ENCODE peak calls at places on chromosomes 16 and 17, in six cellular contexts. One of them, this sample, is unnamed.

GRCh38 chr17:83005639-83006038 is 73.8 kb upstream of the METRNL start:
- DNase-seq in mesendoderm: no peak
- DNase-seq in neuronal stem cell: no peak
- DNase-seq in mesenchymal stem cell: no peak
- DNase-seq in H1: no peak
- DNase-seq in IMR-90: no peak
- DNase-seq in this sample: no peak

GRCh38 chr16:66551788-66552287 is 538 bp upstream of the CKLF start:
- DNase-seq in mesendoderm: no peak
- DNase-seq in neuronal stem cell: no peak
- DNase-seq in H1: no peak
- DNase-seq in mesenchymal stem cell: no peak
- DNase-seq in IMR-90: no peak
- DNase-seq in this sample: no peak

GRCh38 chr17:17497065-17497844 is 1.1 kb upstream of the RASD1 start:
- DNase-seq in neuronal stem cell: no peak
- DNase-seq in H1: no peak
- DNase-seq in mesendoderm: no peak
- DNase-seq in IMR-90: no peak
- DNase-seq in mesenchymal stem cell: no peak
- DNase-seq in this sample: peak

GRCh38 chr17:75024686-75025397 is 12.4 kb downstream of the MRPL58 start:
- DNase-seq in IMR-90: no peak
- DNase-seq in H1: no peak
- DNase-seq in mesendoderm: no peak
- DNase-seq in mesenchymal stem cell: no peak
- DNase-seq in neuronal stem cell: no peak
- DNase-seq in this sample: no peak

GRCh38 chr16:391885-392335 is 5.1 kb upstream of the NME4 start:
- DNase-seq in IMR-90: peak
- DNase-seq in mesenchymal stem cell: peak
- DNase-seq in mesendoderm: peak
- DNase-seq in neuronal stem cell: no peak
- DNase-seq in H1: peak
- DNase-seq in this sample: peak

GRCh38 chr16:29816694-29817441 is 916 bp downstream of the PAGR1 start:
- DNase-seq in IMR-90: peak
- DNase-seq in mesenchymal stem cell: peak
- DNase-seq in neuronal stem cell: no peak
- DNase-seq in H1: peak
- DNase-seq in mesendoderm: peak
- DNase-seq in this sample: peak

GRCh38 chr16:27950488-27950887 is 113.0 kb downstream of the GSG1L start:
- DNase-seq in neuronal stem cell: no peak
- DNase-seq in H1: no peak
- DNase-seq in IMR-90: no peak
- DNase-seq in mesenchymal stem cell: no peak
- DNase-seq in mesendoderm: no peak
- DNase-seq in this sample: no peak

GRCh38 chr16:50478773-50479149 is 69.4 kb upstream of the NKD1 start:
- DNase-seq in IMR-90: no peak
- DNase-seq in H1: no peak
- DNase-seq in neuronal stem cell: no peak
- DNase-seq in mesendoderm: no peak
- DNase-seq in mesenchymal stem cell: no peak
- DNase-seq in this sample: no peak

GRCh38 chr16:17389392-17389791 is 81.4 kb downstream of the XYLT1 start:
- DNase-seq in mesenchymal stem cell: no peak
- DNase-seq in mesendoderm: no peak
- DNase-seq in neuronal stem cell: no peak
- DNase-seq in H1: no peak
- DNase-seq in IMR-90: peak
- DNase-seq in this sample: peak

GRCh38 chr17:29592850-29593545 is at the start of gene ANKRD13B:
- DNase-seq in mesenchymal stem cell: no peak
- DNase-seq in neuronal stem cell: no peak
- DNase-seq in IMR-90: no peak
- DNase-seq in mesendoderm: no peak
- DNase-seq in H1: peak
- DNase-seq in this sample: peak

GRCh38 chr16:51565149-51565548 is 414.1 kb upstream of the SALL1 start:
- DNase-seq in neuronal stem cell: no peak
- DNase-seq in IMR-90: no peak
- DNase-seq in H1: no peak
- DNase-seq in mesenchymal stem cell: no peak
- DNase-seq in mesendoderm: no peak
- DNase-seq in this sample: no peak

GRCh38 chr16:1183235-1183907 is 30.5 kb downstream of the CACNA1H start:
- DNase-seq in IMR-90: peak
- DNase-seq in mesendoderm: peak
- DNase-seq in H1: no peak
- DNase-seq in neuronal stem cell: no peak
- DNase-seq in mesenchymal stem cell: peak
- DNase-seq in this sample: peak

GRCh38 chr17:18250259-18250658 is 8.3 kb downstream of the FLII start:
- DNase-seq in neuronal stem cell: no peak
- DNase-seq in mesenchymal stem cell: no peak
- DNase-seq in H1: no peak
- DNase-seq in mesendoderm: no peak
- DNase-seq in IMR-90: no peak
- DNase-seq in this sample: peak

GRCh38 chr17:16444258-16444886 is 29.0 kb downstream of the TRPV2 start:
- DNase-seq in mesenchymal stem cell: no peak
- DNase-seq in IMR-90: no peak
- DNase-seq in mesendoderm: peak
- DNase-seq in H1: no peak
- DNase-seq in neuronal stem cell: no peak
- DNase-seq in this sample: no peak

GRCh38 chr17:58325976-58326468 is 2.6 kb downstream of the TSPOAP1 start:
- DNase-seq in IMR-90: no peak
- DNase-seq in mesendoderm: peak
- DNase-seq in neuronal stem cell: no peak
- DNase-seq in mesenchymal stem cell: no peak
- DNase-seq in H1: no peak
- DNase-seq in this sample: no peak

GRCh38 chr16:4297480-4297879 is 18.4 kb upstream of the GLIS2 start:
- DNase-seq in IMR-90: no peak
- DNase-seq in H1: no peak
- DNase-seq in mesendoderm: no peak
- DNase-seq in mesenchymal stem cell: no peak
- DNase-seq in neuronal stem cell: no peak
- DNase-seq in this sample: no peak

GRCh38 chr17:56110463-56111138 is 42.7 kb upstream of the ANKFN1 start:
- DNase-seq in IMR-90: no peak
- DNase-seq in mesenchymal stem cell: no peak
- DNase-seq in H1: no peak
- DNase-seq in mesendoderm: no peak
- DNase-seq in neuronal stem cell: no peak
- DNase-seq in this sample: no peak

GRCh38 chr17:44359001-44359400 is 4.7 kb downstream of the FAM171A2 start:
- DNase-seq in mesenchymal stem cell: no peak
- DNase-seq in H1: no peak
- DNase-seq in IMR-90: no peak
- DNase-seq in neuronal stem cell: no peak
- DNase-seq in mesendoderm: no peak
- DNase-seq in this sample: no peak

GRCh38 chr17:79925242-79925957 is 86.2 kb upstream of the CBX4 start:
- DNase-seq in IMR-90: peak
- DNase-seq in H1: no peak
- DNase-seq in mesenchymal stem cell: no peak
- DNase-seq in mesendoderm: no peak
- DNase-seq in neuronal stem cell: no peak
- DNase-seq in this sample: no peak

GRCh38 chr16:52069866-52070265 is 477.1 kb downstream of the TOX3 start:
- DNase-seq in mesendoderm: peak
- DNase-seq in H1: peak
- DNase-seq in neuronal stem cell: peak
- DNase-seq in IMR-90: peak
- DNase-seq in mesenchymal stem cell: peak
- DNase-seq in this sample: peak

GRCh38 chr16:57591870-57592485 is 36.5 kb upstream of the ADGRG1 start:
- DNase-seq in mesenchymal stem cell: no peak
- DNase-seq in neuronal stem cell: no peak
- DNase-seq in H1: no peak
- DNase-seq in IMR-90: no peak
- DNase-seq in mesendoderm: no peak
- DNase-seq in this sample: no peak

GRCh38 chr17:78360371-78361226 is 722 bp upstream of the SOCS3 start:
- DNase-seq in mesenchymal stem cell: peak
- DNase-seq in H1: peak
- DNase-seq in mesendoderm: peak
- DNase-seq in neuronal stem cell: peak
- DNase-seq in IMR-90: peak
- DNase-seq in this sample: peak

GRCh38 chr16:80208015-80208414 is 332.8 kb upstream of the DYNLRB2 start:
- DNase-seq in neuronal stem cell: no peak
- DNase-seq in IMR-90: no peak
- DNase-seq in H1: no peak
- DNase-seq in mesendoderm: no peak
- DNase-seq in mesenchymal stem cell: no peak
- DNase-seq in this sample: no peak

DNA sequence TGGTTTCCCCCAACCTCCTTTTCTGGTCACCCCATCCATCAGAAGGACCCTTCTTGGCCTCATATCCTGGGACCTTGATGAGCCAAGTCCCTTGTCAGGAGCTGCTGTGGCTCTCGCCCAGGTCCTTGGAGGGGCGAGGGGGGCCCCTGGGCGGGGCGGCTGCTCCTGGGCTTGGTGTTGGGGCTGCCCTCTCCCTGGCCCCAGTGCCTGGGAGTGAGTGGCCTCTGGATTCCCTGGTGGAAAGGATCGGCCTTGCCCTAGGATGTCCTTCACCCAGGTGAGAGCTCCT is 6.2 kb upstream of the NOTUM start:
- DNase-seq in mesendoderm: no peak
- DNase-seq in neuronal stem cell: no peak
- DNase-seq in H1: peak
- DNase-seq in IMR-90: no peak
- DNase-seq in mesenchymal stem cell: no peak
- DNase-seq in this sample: no peak
- H3K4me3 ChIP-seq in mesendoderm: no peak
- H3K4me3 ChIP-seq in neuronal stem cell: no peak
- H3K4me3 ChIP-seq in H1: no peak
- H3K4me3 ChIP-seq in IMR-90: no peak
- H3K4me3 ChIP-seq in mesenchymal stem cell: no peak
- H3K4me3 ChIP-seq in this sample: no peak

GRCh38 chr17:46178550-46179198 is 14.6 kb downstream of the KANSL1 start:
- DNase-seq in mesendoderm: no peak
- DNase-seq in mesenchymal stem cell: peak
- DNase-seq in IMR-90: peak
- DNase-seq in H1: no peak
- DNase-seq in neuronal stem cell: no peak
- DNase-seq in this sample: no peak

GRCh38 chr17:46181940-46182339 is 11.3 kb downstream of the KANSL1 start:
- DNase-seq in IMR-90: no peak
- DNase-seq in neuronal stem cell: no peak
- DNase-seq in mesenchymal stem cell: no peak
- DNase-seq in H1: no peak
- DNase-seq in mesendoderm: no peak
- DNase-seq in this sample: no peak

GRCh38 chr17:46176975-46177374 is 16.3 kb downstream of the KANSL1 start:
- DNase-seq in IMR-90: no peak
- DNase-seq in neuronal stem cell: no peak
- DNase-seq in H1: no peak
- DNase-seq in mesendoderm: no peak
- DNase-seq in mesenchymal stem cell: no peak
- DNase-seq in this sample: no peak

GRCh38 chr17:46180895-46181279 is 12.3 kb downstream of the KANSL1 start:
- DNase-seq in neuronal stem cell: no peak
- DNase-seq in H1: no peak
- DNase-seq in mesendoderm: no peak
- DNase-seq in mesenchymal stem cell: no peak
- DNase-seq in IMR-90: no peak
- DNase-seq in this sample: no peak

GRCh38 chr17:46179375-46179999 is 13.7 kb downstream of the KANSL1 start:
- DNase-seq in mesenchymal stem cell: no peak
- DNase-seq in H1: no peak
- DNase-seq in neuronal stem cell: no peak
- DNase-seq in mesendoderm: peak
- DNase-seq in IMR-90: no peak
- DNase-seq in this sample: no peak
- H2BK5ac ChIP-seq in mesenchymal stem cell: no peak
- H2BK5ac ChIP-seq in H1: no peak
- H2BK5ac ChIP-seq in neuronal stem cell: no peak
- H2BK5ac ChIP-seq in mesendoderm: no peak
- H2BK5ac ChIP-seq in IMR-90: no peak
- H2BK5ac ChIP-seq in this sample: no peak

GRCh38 chr16:65071371-65072311 is 50.2 kb downstream of the CDH11 start:
- DNase-seq in neuronal stem cell: no peak
- DNase-seq in mesendoderm: no peak
- DNase-seq in mesenchymal stem cell: no peak
- DNase-seq in IMR-90: peak
- DNase-seq in H1: no peak
- DNase-seq in this sample: no peak
- H3K4me3 ChIP-seq in neuronal stem cell: no peak
- H3K4me3 ChIP-seq in mesendoderm: no peak
- H3K4me3 ChIP-seq in mesenchymal stem cell: no peak
- H3K4me3 ChIP-seq in IMR-90: no peak
- H3K4me3 ChIP-seq in H1: no peak
- H3K4me3 ChIP-seq in this sample: no peak

GRCh38 chr16:3021449-3022207 is 1.5 kb downstream of the TNFRSF12A start:
- DNase-seq in H1: peak
- DNase-seq in neuronal stem cell: peak
- DNase-seq in mesenchymal stem cell: peak
- DNase-seq in mesendoderm: peak
- DNase-seq in IMR-90: peak
- DNase-seq in this sample: peak

GRCh38 chr16:3022208-3022696 is 1.5 kb downstream of the HCFC1R1 start:
- DNase-seq in mesendoderm: peak
- DNase-seq in neuronal stem cell: peak
- DNase-seq in IMR-90: peak
- DNase-seq in mesenchymal stem cell: peak
- DNase-seq in H1: peak
- DNase-seq in this sample: peak

GRCh38 chr16:3023669-3024478 is at the start of the genes HCFC1R1 and THOC6:
- DNase-seq in mesenchymal stem cell: peak
- DNase-seq in IMR-90: peak
- DNase-seq in mesendoderm: peak
- DNase-seq in neuronal stem cell: peak
- DNase-seq in H1: peak
- DNase-seq in this sample: peak

GRCh38 chr16:3023415-3023668 is 400 bp downstream of the HCFC1R1 start:
- DNase-seq in H1: no peak
- DNase-seq in IMR-90: peak
- DNase-seq in mesenchymal stem cell: no peak
- DNase-seq in neuronal stem cell: no peak
- DNase-seq in mesendoderm: peak
- DNase-seq in this sample: no peak

GRCh38 chr16:3022697-3023414 is 886 bp downstream of the HCFC1R1 start:
- DNase-seq in neuronal stem cell: no peak
- DNase-seq in IMR-90: peak
- DNase-seq in mesenchymal stem cell: peak
- DNase-seq in H1: peak
- DNase-seq in mesendoderm: no peak
- DNase-seq in this sample: no peak
- H2BK5ac ChIP-seq in neuronal stem cell: peak
- H2BK5ac ChIP-seq in IMR-90: peak
- H2BK5ac ChIP-seq in mesenchymal stem cell: peak
- H2BK5ac ChIP-seq in H1: peak
- H2BK5ac ChIP-seq in mesendoderm: peak
- H2BK5ac ChIP-seq in this sample: peak

This sample was measured in trophoblast cell.